ENCODE peak calls at places on chromosomes 13 and 19, in four cellular contexts. G is WTC11, Q is K562, B is psoas muscle. J is an unnamed sample.

GRCh38 chr13:99980201-99981114 is 1.1 kb upstream of the ZIC2 start:
- DNase-seq in G (peak; percentile 87), Q (peak; percentile 85), B (peak; percentile 77), J (peak; percentile 73)

GRCh38 chr19:49677901-49678674 is 1.0 kb downstream of the PRMT1 start:
- DNase-seq in G (peak; percentile 95), Q (peak; percentile 88), B (peak; percentile 85), J (peak; percentile 95)

GRCh38 chr13:60887711-60888110 is 490.7 kb downstream of the TDRD3 start:
- DNase-seq in G (no peak), Q (no peak), B (no peak), J (no peak)

GRCh38 chr19:42270346-42271044 is 1.4 kb downstream of the CIC start:
- DNase-seq in G (no peak), Q (peak; percentile 62), B (peak; percentile 82), J (peak; percentile 87)

GRCh38 chr19:55441692-55442321 is 1.3 kb downstream of the SHISA7 start:
- DNase-seq in G (peak; percentile 90), Q (peak; percentile 71), B (no peak), J (no peak)

GRCh38 chr19:3570619-3571018 is 2.1 kb upstream of the HMG20B start:
- DNase-seq in G (no peak), Q (no peak), B (no peak), J (no peak)

GRCh38 chr13:34867590-34867989 is 74.5 kb upstream of the NBEA start:
- DNase-seq in G (no peak), Q (no peak), B (no peak), J (no peak)

GRCh38 chr19:4049432-4049831 is 17.3 kb downstream of the ZBTB7A start:
- DNase-seq in G (no peak), Q (no peak), B (peak; percentile 91), J (no peak)

GRCh38 chr13:98397221-98397620 is 179.7 kb downstream of the STK24 start:
- DNase-seq in G (no peak), Q (no peak), B (no peak), J (no peak)

GRCh38 chr19:33530261-33530660 is 8.7 kb upstream of the PEPD start:
- DNase-seq in G (no peak), Q (no peak), B (no peak), J (no peak)

GRCh38 chr19:54248016-54248601 is 5.5 kb upstream of the LILRA6 start:
- DNase-seq in G (no peak), Q (no peak), B (peak; percentile 64), J (peak; percentile 64)

GRCh38 chr13:80850771-80851170 is 509.8 kb upstream of the SPRY2 start:
- DNase-seq in G (no peak), Q (no peak), B (no peak), J (no peak)
- TF ChIP-seq CTCF in G (no peak), Q (no peak), B (no peak), J (no peak)

GRCh38 chr19:2047076-2047448 is 4.0 kb downstream of the MKNK2 start:
- DNase-seq in G (no peak), Q (no peak), B (no peak), J (no peak)
- TF ChIP-seq CTCF in G (no peak), Q (no peak), B (no peak), J (no peak)

DNA sequence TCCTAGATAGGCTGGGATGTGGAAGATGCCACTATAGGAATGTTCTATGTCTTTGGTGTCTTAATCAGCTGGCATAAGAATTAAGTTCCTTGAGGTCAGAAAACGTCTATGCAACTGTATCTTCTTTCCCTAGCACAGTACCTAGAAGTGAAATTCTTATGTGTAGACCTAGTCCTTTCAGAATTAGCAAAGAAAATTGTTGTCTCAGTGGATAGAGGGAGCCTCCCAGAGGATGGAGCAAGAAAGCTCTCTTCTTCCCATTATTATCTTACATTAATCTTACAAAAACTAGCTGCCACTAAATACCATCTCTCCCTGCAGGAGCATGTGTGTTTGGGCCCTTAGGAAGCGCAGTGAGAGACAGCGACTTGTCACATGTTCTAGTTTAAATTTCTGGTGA is 11.6 kb downstream of the CLDN10 start:
- DNase-seq in G (no peak), Q (no peak), B (no peak), J (no peak)
- TF ChIP-seq CTCF in G (no peak), Q (no peak), B (peak; percentile 20), J (no peak)

GRCh38 chr19:315811-316210 is 24.6 kb upstream of the PLPP2 start:
- DNase-seq in G (no peak), Q (no peak), B (no peak), J (no peak)

GRCh38 chr19:313988-314815 is 23.0 kb upstream of the PLPP2 start:
- DNase-seq in G (no peak), Q (no peak), B (no peak), J (no peak)

GRCh38 chr19:318509-318774 is 26.2 kb downstream of the MIER2 start:
- DNase-seq in G (no peak), Q (no peak), B (no peak), J (no peak)

GRCh38 chr19:313169-313987 is 22.2 kb upstream of the PLPP2 start:
- DNase-seq in G (no peak), Q (no peak), B (no peak), J (no peak)

GRCh38 chr19:317710-318508 is 26.7 kb downstream of the MIER2 start:
- DNase-seq in G (no peak), Q (no peak), B (no peak), J (no peak)
- TF ChIP-seq CTCF in G (no peak), Q (no peak), B (no peak), J (no peak)

DNA sequence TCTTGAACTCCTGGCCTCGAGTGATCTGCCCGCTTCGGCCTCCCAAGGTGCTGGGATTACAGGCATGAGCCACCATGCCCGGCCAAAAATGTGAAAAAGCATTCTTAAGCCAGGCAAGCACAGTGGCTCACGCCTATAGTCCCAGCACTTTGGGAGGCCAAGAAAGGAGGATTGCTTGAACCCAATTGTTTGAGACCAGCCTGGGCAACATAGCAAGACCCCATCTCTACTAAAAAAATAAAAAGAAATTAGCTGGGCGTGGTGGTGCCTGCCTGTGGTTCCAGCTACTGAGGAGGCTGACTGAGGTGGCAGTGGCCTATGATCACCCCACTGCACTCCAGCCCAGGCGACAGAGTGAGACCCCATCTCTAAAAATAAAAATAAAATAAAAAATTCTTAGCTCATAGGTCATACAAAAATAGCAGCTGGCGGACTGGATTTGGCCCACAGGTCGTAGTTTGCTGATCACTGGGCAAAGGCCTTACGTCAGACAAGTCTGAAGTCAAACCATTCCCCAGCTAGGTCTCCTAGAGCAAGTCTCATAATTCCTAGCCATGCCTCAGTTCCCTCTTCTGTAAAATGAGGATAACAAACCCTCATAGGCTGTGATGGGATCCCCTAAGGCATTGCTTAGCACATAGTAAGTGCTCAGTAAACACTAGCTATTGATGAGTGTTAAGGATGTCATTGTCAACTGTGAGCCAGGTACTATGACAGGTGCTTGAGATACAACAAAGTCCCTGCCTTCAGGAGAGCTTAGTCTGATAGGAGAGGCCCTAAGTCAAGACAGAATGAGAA is 36.0 kb downstream of the INSR start:
- DNase-seq in G (no peak), Q (no peak), B (no peak), J (no peak)
- TF ChIP-seq CTCF in G (no peak), Q (no peak), B (no peak), J (no peak)

DNA sequence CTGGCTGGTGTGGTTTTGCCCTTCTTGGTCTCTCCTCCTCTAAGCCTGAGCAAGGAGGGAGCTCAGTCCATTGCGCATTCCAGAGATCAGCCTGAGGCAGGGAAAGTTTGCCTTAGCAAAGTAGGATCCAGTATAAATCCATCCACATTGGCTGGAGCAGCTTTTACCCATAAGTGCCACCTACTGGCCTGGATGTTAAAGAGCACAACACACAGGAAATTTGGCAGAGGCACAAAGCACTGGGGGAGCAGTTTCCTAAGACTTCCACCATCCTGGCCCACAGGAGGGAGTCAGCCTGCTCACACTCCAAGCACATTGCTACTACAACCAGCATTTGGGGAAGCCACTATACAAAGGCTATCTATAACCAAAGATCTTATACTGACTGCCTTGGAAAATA is 1124.2 kb downstream of the SLITRK1 start:
- DNase-seq in G (peak; percentile 61), Q (peak; percentile 0), B (no peak), J (no peak)
- TF ChIP-seq CTCF in G (peak; percentile 38), Q (no peak), B (no peak), J (no peak)

DNA sequence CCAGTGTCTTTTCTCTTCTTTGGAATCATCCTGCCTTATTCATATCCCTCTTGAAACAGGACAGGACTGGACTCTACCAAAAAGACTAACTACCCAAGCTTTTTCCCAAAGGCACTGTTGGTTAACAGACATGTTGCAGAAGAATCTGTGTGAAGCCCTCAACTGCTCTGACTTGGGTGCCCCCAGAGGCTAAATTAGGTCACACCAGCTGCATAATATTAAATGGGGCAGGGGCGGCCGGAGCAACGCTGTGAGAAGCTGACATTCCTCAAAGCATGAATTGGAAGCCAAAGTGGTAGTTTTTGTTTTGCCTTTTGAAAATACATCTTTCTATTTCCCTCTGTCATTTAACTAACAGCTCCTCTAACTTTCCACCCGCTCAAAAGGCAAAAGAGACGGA is 185.9 kb downstream of the LHFPL6 start:
- DNase-seq in G (peak; percentile 45), Q (peak; percentile 1), B (no peak), J (no peak)
- TF ChIP-seq CTCF in G (peak; percentile 18), Q (no peak), B (no peak), J (no peak)

GRCh38 chr19:31118292-31118925 is 230.8 kb downstream of the TSHZ3 start:
- DNase-seq in G (no peak), Q (no peak), B (no peak), J (no peak)
- TF ChIP-seq CTCF in G (no peak), Q (no peak), B (no peak), J (no peak)